ENCODE peak calls at places on chromosomes 12 and 14, in eight cellular contexts. One of them, this sample, is unnamed.

GRCh38 chr14:54105898-54106297 is 149.3 kb upstream of the BMP4 start:
- DNase-seq in GM06990: no peak
- DNase-seq in foreskin fibroblast: no peak
- DNase-seq in AG10803: no peak
- DNase-seq in neural crest cell: no peak
- DNase-seq in GM10248: no peak
- DNase-seq in HFF-Myc: no peak
- DNase-seq in cardiac muscle cell: no peak
- DNase-seq in this sample: no peak

GRCh38 chr12:68416826-68417225 is 84.7 kb upstream of the MDM1 start:
- DNase-seq in GM06990: no peak
- DNase-seq in cardiac muscle cell: no peak
- DNase-seq in foreskin fibroblast: no peak
- DNase-seq in neural crest cell: no peak
- DNase-seq in GM10248: no peak
- DNase-seq in AG10803: peak
- DNase-seq in HFF-Myc: no peak
- DNase-seq in this sample: no peak

GRCh38 chr14:103198429-103199140 is 75.3 kb downstream of the TNFAIP2 start:
- DNase-seq in GM06990: no peak
- DNase-seq in cardiac muscle cell: no peak
- DNase-seq in AG10803: peak
- DNase-seq in GM10248: no peak
- DNase-seq in HFF-Myc: no peak
- DNase-seq in foreskin fibroblast: peak
- DNase-seq in neural crest cell: no peak
- DNase-seq in this sample: no peak

GRCh38 chr12:54357802-54358619 is 6.3 kb downstream of the GPR84 start:
- DNase-seq in neural crest cell: no peak
- DNase-seq in AG10803: no peak
- DNase-seq in HFF-Myc: no peak
- DNase-seq in foreskin fibroblast: no peak
- DNase-seq in GM10248: peak
- DNase-seq in cardiac muscle cell: no peak
- DNase-seq in GM06990: no peak
- DNase-seq in this sample: no peak

GRCh38 chr12:123506059-123506842 is 27.3 kb downstream of the RILPL1 start:
- DNase-seq in neural crest cell: no peak
- DNase-seq in cardiac muscle cell: no peak
- DNase-seq in GM06990: no peak
- DNase-seq in foreskin fibroblast: no peak
- DNase-seq in HFF-Myc: no peak
- DNase-seq in AG10803: no peak
- DNase-seq in GM10248: no peak
- DNase-seq in this sample: no peak

GRCh38 chr14:28119849-28120248 is 646.7 kb upstream of the FOXG1 start:
- DNase-seq in cardiac muscle cell: no peak
- DNase-seq in AG10803: no peak
- DNase-seq in foreskin fibroblast: no peak
- DNase-seq in GM06990: no peak
- DNase-seq in HFF-Myc: no peak
- DNase-seq in GM10248: no peak
- DNase-seq in neural crest cell: no peak
- DNase-seq in this sample: no peak

GRCh38 chr14:61420326-61420725 is 98.9 kb downstream of the PRKCH start:
- DNase-seq in AG10803: no peak
- DNase-seq in foreskin fibroblast: no peak
- DNase-seq in HFF-Myc: no peak
- DNase-seq in GM06990: no peak
- DNase-seq in neural crest cell: no peak
- DNase-seq in GM10248: no peak
- DNase-seq in cardiac muscle cell: no peak
- DNase-seq in this sample: no peak

GRCh38 chr14:23094666-23095195 is at the start of gene ACIN1:
- DNase-seq in foreskin fibroblast: peak
- DNase-seq in HFF-Myc: peak
- DNase-seq in AG10803: peak
- DNase-seq in GM06990: peak
- DNase-seq in neural crest cell: peak
- DNase-seq in cardiac muscle cell: peak
- DNase-seq in GM10248: peak
- DNase-seq in this sample: peak

GRCh38 chr14:75711796-75712211 is 50.8 kb downstream of the TTLL5 start:
- DNase-seq in GM10248: peak
- DNase-seq in neural crest cell: no peak
- DNase-seq in foreskin fibroblast: peak
- DNase-seq in cardiac muscle cell: peak
- DNase-seq in GM06990: peak
- DNase-seq in AG10803: peak
- DNase-seq in HFF-Myc: no peak
- DNase-seq in this sample: no peak

GRCh38 chr12:47221256-47222023 is 141.7 kb upstream of the AMIGO2 start:
- DNase-seq in AG10803: no peak
- DNase-seq in cardiac muscle cell: no peak
- DNase-seq in GM06990: no peak
- DNase-seq in foreskin fibroblast: no peak
- DNase-seq in GM10248: no peak
- DNase-seq in neural crest cell: no peak
- DNase-seq in HFF-Myc: no peak
- DNase-seq in this sample: no peak

GRCh38 chr12:92360543-92360942 is 214.9 kb upstream of the BTG1 start:
- DNase-seq in AG10803: no peak
- DNase-seq in neural crest cell: no peak
- DNase-seq in GM06990: no peak
- DNase-seq in foreskin fibroblast: no peak
- DNase-seq in GM10248: no peak
- DNase-seq in HFF-Myc: no peak
- DNase-seq in cardiac muscle cell: no peak
- DNase-seq in this sample: no peak

GRCh38 chr14:23349156-23349845 is 3.4 kb downstream of the SLC22A17 start:
- DNase-seq in HFF-Myc: no peak
- DNase-seq in AG10803: no peak
- DNase-seq in GM06990: no peak
- DNase-seq in cardiac muscle cell: no peak
- DNase-seq in neural crest cell: no peak
- DNase-seq in foreskin fibroblast: no peak
- DNase-seq in GM10248: no peak
- DNase-seq in this sample: no peak

GRCh38 chr14:36818794-36819384 is 157.2 kb downstream of the PAX9 start:
- DNase-seq in foreskin fibroblast: no peak
- DNase-seq in AG10803: peak
- DNase-seq in cardiac muscle cell: peak
- DNase-seq in HFF-Myc: no peak
- DNase-seq in GM10248: no peak
- DNase-seq in neural crest cell: no peak
- DNase-seq in GM06990: no peak
- DNase-seq in this sample: no peak

GRCh38 chr12:75556306-75556899 is 45.0 kb upstream of the KRR1 start:
- DNase-seq in cardiac muscle cell: no peak
- DNase-seq in GM06990: no peak
- DNase-seq in foreskin fibroblast: no peak
- DNase-seq in HFF-Myc: no peak
- DNase-seq in GM10248: no peak
- DNase-seq in AG10803: no peak
- DNase-seq in neural crest cell: no peak
- DNase-seq in this sample: no peak

GRCh38 chr12:116265361-116266128 is 11.9 kb downstream of the MED13L start:
- DNase-seq in HFF-Myc: no peak
- DNase-seq in neural crest cell: no peak
- DNase-seq in foreskin fibroblast: no peak
- DNase-seq in GM06990: no peak
- DNase-seq in cardiac muscle cell: no peak
- DNase-seq in AG10803: peak
- DNase-seq in GM10248: no peak
- DNase-seq in this sample: no peak

GRCh38 chr14:74612346-74613021 is 447 bp upstream of the LTBP2 start:
- DNase-seq in GM06990: peak
- DNase-seq in foreskin fibroblast: peak
- DNase-seq in GM10248: peak
- DNase-seq in neural crest cell: peak
- DNase-seq in AG10803: peak
- DNase-seq in HFF-Myc: no peak
- DNase-seq in cardiac muscle cell: peak
- DNase-seq in this sample: no peak

GRCh38 chr12:130351331-130351730 is 13.6 kb downstream of the PIWIL1 start:
- DNase-seq in neural crest cell: no peak
- DNase-seq in GM10248: no peak
- DNase-seq in GM06990: no peak
- DNase-seq in AG10803: no peak
- DNase-seq in cardiac muscle cell: no peak
- DNase-seq in HFF-Myc: no peak
- DNase-seq in foreskin fibroblast: no peak
- DNase-seq in this sample: no peak

GRCh38 chr14:91056361-91056760 is 4.1 kb downstream of the RPS6KA5 start:
- DNase-seq in HFF-Myc: no peak
- DNase-seq in neural crest cell: no peak
- DNase-seq in foreskin fibroblast: no peak
- DNase-seq in GM06990: no peak
- DNase-seq in AG10803: no peak
- DNase-seq in cardiac muscle cell: no peak
- DNase-seq in GM10248: no peak
- DNase-seq in this sample: no peak

DNA sequence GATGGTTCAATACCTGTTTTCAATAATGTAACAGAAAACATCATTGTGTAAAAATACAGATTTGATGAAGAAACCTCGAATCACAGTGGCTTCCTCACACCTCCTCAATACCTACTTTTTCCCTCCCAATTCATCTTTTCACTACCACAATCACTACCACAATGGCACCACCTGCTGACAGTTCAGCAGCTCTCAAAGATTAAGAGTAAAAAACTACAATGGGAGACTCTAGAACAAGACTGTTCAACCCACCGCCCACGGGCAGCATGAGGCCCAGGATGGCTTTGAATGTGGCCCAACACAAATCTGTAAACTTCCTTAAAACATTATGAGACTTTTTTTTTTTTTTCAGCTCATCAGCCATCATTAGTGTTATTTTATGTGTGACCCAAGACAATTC is 15.2 kb downstream of the MED6 start:
- DNase-seq in foreskin fibroblast: no peak
- DNase-seq in GM10248: no peak
- DNase-seq in neural crest cell: no peak
- DNase-seq in HFF-Myc: no peak
- DNase-seq in AG10803: no peak
- DNase-seq in GM06990: no peak
- DNase-seq in cardiac muscle cell: no peak
- DNase-seq in this sample: no peak
- TF ChIP-seq CTCF in foreskin fibroblast: no peak
- TF ChIP-seq CTCF in GM10248: peak
- TF ChIP-seq CTCF in neural crest cell: no peak
- TF ChIP-seq CTCF in HFF-Myc: no peak
- TF ChIP-seq CTCF in AG10803: no peak
- TF ChIP-seq CTCF in GM06990: peak
- TF ChIP-seq CTCF in cardiac muscle cell: no peak
- TF ChIP-seq CTCF in this sample: no peak

DNA sequence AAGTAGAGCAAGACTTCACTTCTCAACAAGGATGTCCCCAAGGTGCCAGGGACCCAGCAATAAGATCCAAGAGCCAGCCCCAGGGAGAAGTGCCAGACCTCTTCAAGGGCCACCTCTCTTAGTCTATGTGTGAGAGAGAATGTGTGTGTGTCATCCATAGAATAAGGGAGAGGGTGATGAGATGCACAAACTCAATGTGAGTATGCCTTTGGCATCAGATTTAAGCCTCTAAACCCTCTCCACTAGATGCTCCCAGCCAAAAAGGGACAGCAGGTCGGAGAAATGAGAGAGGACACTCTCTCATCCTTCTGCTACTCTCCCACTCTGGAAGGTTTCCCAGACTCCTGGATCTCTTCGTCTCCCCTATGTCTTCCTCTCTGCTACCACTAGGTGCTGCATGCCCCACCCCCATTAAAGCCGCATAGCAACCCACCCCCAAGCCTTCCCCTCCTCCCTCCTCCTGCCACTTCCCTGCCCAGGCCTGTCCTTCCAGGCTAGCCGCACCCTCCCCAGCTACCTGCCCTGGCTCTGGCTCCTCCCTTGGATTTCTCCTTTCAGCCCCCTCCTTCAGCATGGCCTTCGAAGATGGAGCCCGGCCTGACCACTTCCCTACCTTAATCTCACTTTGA is 7.6 kb downstream of the RARG start:
- DNase-seq in GM06990: no peak
- DNase-seq in cardiac muscle cell: peak
- DNase-seq in AG10803: no peak
- DNase-seq in HFF-Myc: no peak
- DNase-seq in neural crest cell: no peak
- DNase-seq in GM10248: no peak
- DNase-seq in foreskin fibroblast: no peak
- DNase-seq in this sample: no peak
- TF ChIP-seq CTCF in GM06990: peak
- TF ChIP-seq CTCF in cardiac muscle cell: peak
- TF ChIP-seq CTCF in AG10803: peak
- TF ChIP-seq CTCF in HFF-Myc: peak
- TF ChIP-seq CTCF in neural crest cell: peak
- TF ChIP-seq CTCF in GM10248: no peak
- TF ChIP-seq CTCF in foreskin fibroblast: no peak
- TF ChIP-seq CTCF in this sample: no peak

GRCh38 chr12:120628919-120629318 is 11.5 kb upstream of the CABP1 start:
- DNase-seq in HFF-Myc: no peak
- DNase-seq in GM06990: no peak
- DNase-seq in neural crest cell: peak
- DNase-seq in foreskin fibroblast: no peak
- DNase-seq in GM10248: no peak
- DNase-seq in AG10803: no peak
- DNase-seq in cardiac muscle cell: peak
- DNase-seq in this sample: no peak

GRCh38 chr12:120631097-120631496 is 9.3 kb upstream of the CABP1 start:
- DNase-seq in AG10803: no peak
- DNase-seq in neural crest cell: no peak
- DNase-seq in cardiac muscle cell: no peak
- DNase-seq in foreskin fibroblast: no peak
- DNase-seq in HFF-Myc: no peak
- DNase-seq in GM06990: no peak
- DNase-seq in GM10248: no peak
- DNase-seq in this sample: no peak

GRCh38 chr12:120620624-120621023 is 19.8 kb upstream of the CABP1 start:
- DNase-seq in AG10803: no peak
- DNase-seq in GM10248: no peak
- DNase-seq in HFF-Myc: no peak
- DNase-seq in GM06990: no peak
- DNase-seq in foreskin fibroblast: no peak
- DNase-seq in cardiac muscle cell: no peak
- DNase-seq in neural crest cell: no peak
- DNase-seq in this sample: no peak

GRCh38 chr12:120630139-120630895 is 10.1 kb upstream of the CABP1 start:
- DNase-seq in foreskin fibroblast: no peak
- DNase-seq in AG10803: no peak
- DNase-seq in HFF-Myc: no peak
- DNase-seq in cardiac muscle cell: no peak
- DNase-seq in GM10248: no peak
- DNase-seq in GM06990: no peak
- DNase-seq in neural crest cell: no peak
- DNase-seq in this sample: no peak

GRCh38 chr12:120625557-120626419 is 14.6 kb upstream of the CABP1 start:
- DNase-seq in AG10803: no peak
- DNase-seq in foreskin fibroblast: no peak
- DNase-seq in GM10248: no peak
- DNase-seq in HFF-Myc: no peak
- DNase-seq in GM06990: no peak
- DNase-seq in neural crest cell: no peak
- DNase-seq in cardiac muscle cell: no peak
- DNase-seq in this sample: no peak
- TF ChIP-seq CTCF in AG10803: peak
- TF ChIP-seq CTCF in foreskin fibroblast: no peak
- TF ChIP-seq CTCF in GM10248: peak
- TF ChIP-seq CTCF in HFF-Myc: peak
- TF ChIP-seq CTCF in GM06990: peak
- TF ChIP-seq CTCF in neural crest cell: peak
- TF ChIP-seq CTCF in cardiac muscle cell: no peak
- TF ChIP-seq CTCF in this sample: no peak

GRCh38 chr12:109387425-109388166 is 39.9 kb downstream of the MYO1H start:
- DNase-seq in neural crest cell: no peak
- DNase-seq in GM06990: no peak
- DNase-seq in cardiac muscle cell: peak
- DNase-seq in AG10803: peak
- DNase-seq in foreskin fibroblast: peak
- DNase-seq in HFF-Myc: peak
- DNase-seq in GM10248: peak
- DNase-seq in this sample: no peak
- TF ChIP-seq CTCF in neural crest cell: peak
- TF ChIP-seq CTCF in GM06990: peak
- TF ChIP-seq CTCF in cardiac muscle cell: peak
- TF ChIP-seq CTCF in AG10803: peak
- TF ChIP-seq CTCF in foreskin fibroblast: peak
- TF ChIP-seq CTCF in HFF-Myc: peak
- TF ChIP-seq CTCF in GM10248: peak
- TF ChIP-seq CTCF in this sample: no peak